ENCODE peak calls at places on chromosomes 16 and 17, in six cellular contexts. One of them, this sample, is unnamed.

GRCh38 chr16:84933774-84934571 is 77.4 kb downstream of the ZDHHC7 start:
- DNase-seq in Peyer's patch: peak
- DNase-seq in fibroblast of pulmonary artery: no peak
- DNase-seq in GM12878: no peak
- DNase-seq in sigmoid colon: peak
- DNase-seq in cardiac muscle cell: peak
- DNase-seq in this sample: peak

GRCh38 chr17:18993876-18994275 is 10.7 kb downstream of the FAM83G start:
- DNase-seq in sigmoid colon: no peak
- DNase-seq in Peyer's patch: no peak
- DNase-seq in cardiac muscle cell: peak
- DNase-seq in fibroblast of pulmonary artery: peak
- DNase-seq in GM12878: no peak
- DNase-seq in this sample: no peak

GRCh38 chr16:82260212-82260795 is 90.3 kb upstream of the MPHOSPH6 start:
- DNase-seq in GM12878: no peak
- DNase-seq in fibroblast of pulmonary artery: peak
- DNase-seq in sigmoid colon: no peak
- DNase-seq in cardiac muscle cell: peak
- DNase-seq in Peyer's patch: no peak
- DNase-seq in this sample: no peak

GRCh38 chr16:31471875-31472558 is at the start of gene TGFB1I1:
- DNase-seq in GM12878: no peak
- DNase-seq in sigmoid colon: peak
- DNase-seq in cardiac muscle cell: peak
- DNase-seq in fibroblast of pulmonary artery: peak
- DNase-seq in Peyer's patch: peak
- DNase-seq in this sample: peak

GRCh38 chr17:35795007-35795870 is at the start of gene MMP28:
- DNase-seq in sigmoid colon: no peak
- DNase-seq in Peyer's patch: peak
- DNase-seq in fibroblast of pulmonary artery: no peak
- DNase-seq in GM12878: no peak
- DNase-seq in cardiac muscle cell: peak
- DNase-seq in this sample: no peak

GRCh38 chr17:17206913-17207368 is 808 bp upstream of the PLD6 start:
- DNase-seq in sigmoid colon: no peak
- DNase-seq in GM12878: no peak
- DNase-seq in Peyer's patch: no peak
- DNase-seq in fibroblast of pulmonary artery: no peak
- DNase-seq in cardiac muscle cell: no peak
- DNase-seq in this sample: no peak

GRCh38 chr17:77999413-78000173 is 41.1 kb downstream of the TNRC6C start:
- DNase-seq in sigmoid colon: no peak
- DNase-seq in GM12878: no peak
- DNase-seq in Peyer's patch: no peak
- DNase-seq in cardiac muscle cell: peak
- DNase-seq in fibroblast of pulmonary artery: peak
- DNase-seq in this sample: no peak

GRCh38 chr17:28760987-28761562 is 17.3 kb downstream of the TRAF4 start:
- DNase-seq in cardiac muscle cell: peak
- DNase-seq in fibroblast of pulmonary artery: peak
- DNase-seq in sigmoid colon: peak
- DNase-seq in Peyer's patch: peak
- DNase-seq in GM12878: no peak
- DNase-seq in this sample: no peak

GRCh38 chr17:51612692-51613091 is 352.3 kb downstream of the UTP18 start:
- DNase-seq in fibroblast of pulmonary artery: no peak
- DNase-seq in sigmoid colon: no peak
- DNase-seq in Peyer's patch: no peak
- DNase-seq in cardiac muscle cell: no peak
- DNase-seq in GM12878: no peak
- DNase-seq in this sample: no peak

GRCh38 chr16:53901396-53901795 is 197.4 kb downstream of the FTO start:
- DNase-seq in fibroblast of pulmonary artery: no peak
- DNase-seq in Peyer's patch: no peak
- DNase-seq in GM12878: no peak
- DNase-seq in sigmoid colon: no peak
- DNase-seq in cardiac muscle cell: no peak
- DNase-seq in this sample: no peak

GRCh38 chr16:87099001-87099740 is 218.0 kb downstream of the C16orf95 start:
- DNase-seq in cardiac muscle cell: no peak
- DNase-seq in GM12878: no peak
- DNase-seq in sigmoid colon: no peak
- DNase-seq in fibroblast of pulmonary artery: no peak
- DNase-seq in Peyer's patch: no peak
- DNase-seq in this sample: peak

GRCh38 chr17:40515491-40516041 is 14.1 kb upstream of the TNS4 start:
- DNase-seq in sigmoid colon: peak
- DNase-seq in Peyer's patch: peak
- DNase-seq in fibroblast of pulmonary artery: no peak
- DNase-seq in GM12878: no peak
- DNase-seq in cardiac muscle cell: no peak
- DNase-seq in this sample: peak

GRCh38 chr17:48258317-48258716 is 150.8 kb downstream of the SNX11 start:
- DNase-seq in Peyer's patch: no peak
- DNase-seq in sigmoid colon: no peak
- DNase-seq in cardiac muscle cell: no peak
- DNase-seq in fibroblast of pulmonary artery: no peak
- DNase-seq in GM12878: no peak
- DNase-seq in this sample: no peak

GRCh38 chr16:70158261-70158939 is 15.2 kb upstream of the CLEC18C start:
- DNase-seq in GM12878: no peak
- DNase-seq in Peyer's patch: no peak
- DNase-seq in cardiac muscle cell: no peak
- DNase-seq in fibroblast of pulmonary artery: no peak
- DNase-seq in sigmoid colon: no peak
- DNase-seq in this sample: no peak

DNA sequence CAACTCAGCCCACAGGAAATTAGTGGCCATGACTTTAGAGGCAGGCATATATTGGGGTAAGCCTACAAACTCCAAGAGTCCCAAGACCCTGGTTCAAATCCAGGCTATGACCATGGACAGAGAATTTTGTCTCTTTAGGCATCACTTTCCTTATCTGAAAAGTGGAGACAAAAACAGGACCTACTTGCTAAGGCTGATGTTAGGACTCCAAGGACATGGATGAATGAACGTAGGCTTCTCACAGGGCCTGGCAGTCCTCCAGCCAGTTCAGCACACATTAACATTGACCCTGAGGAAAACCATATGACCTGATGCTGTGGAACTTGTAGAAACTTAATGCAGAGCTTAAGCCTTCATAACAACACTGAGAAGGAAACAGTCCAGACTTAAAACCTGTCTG is 1.4 kb downstream of the FKBP10 start:
- DNase-seq in cardiac muscle cell: peak
- DNase-seq in fibroblast of pulmonary artery: peak
- DNase-seq in Peyer's patch: no peak
- DNase-seq in sigmoid colon: no peak
- DNase-seq in GM12878: no peak
- DNase-seq in this sample: no peak
- H3K4me3 ChIP-seq in cardiac muscle cell: peak
- H3K4me3 ChIP-seq in fibroblast of pulmonary artery: peak
- H3K4me3 ChIP-seq in Peyer's patch: no peak
- H3K4me3 ChIP-seq in sigmoid colon: no peak
- H3K4me3 ChIP-seq in GM12878: no peak
- H3K4me3 ChIP-seq in this sample: peak

GRCh38 chr16:5056347-5056746 is 9.4 kb downstream of the C16orf89 start:
- DNase-seq in GM12878: no peak
- DNase-seq in cardiac muscle cell: peak
- DNase-seq in Peyer's patch: no peak
- DNase-seq in fibroblast of pulmonary artery: no peak
- DNase-seq in sigmoid colon: no peak
- DNase-seq in this sample: no peak
- TF ChIP-seq CTCF in GM12878: peak
- TF ChIP-seq CTCF in cardiac muscle cell: peak
- TF ChIP-seq CTCF in Peyer's patch: peak
- TF ChIP-seq CTCF in fibroblast of pulmonary artery: peak
- TF ChIP-seq CTCF in sigmoid colon: no peak
- TF ChIP-seq CTCF in this sample: no peak

GRCh38 chr16:27730703-27731220 is 180.8 kb downstream of the KATNIP start:
- DNase-seq in sigmoid colon: no peak
- DNase-seq in Peyer's patch: no peak
- DNase-seq in cardiac muscle cell: no peak
- DNase-seq in GM12878: no peak
- DNase-seq in fibroblast of pulmonary artery: no peak
- DNase-seq in this sample: no peak
- H3K4me3 ChIP-seq in sigmoid colon: no peak
- H3K4me3 ChIP-seq in Peyer's patch: no peak
- H3K4me3 ChIP-seq in cardiac muscle cell: no peak
- H3K4me3 ChIP-seq in GM12878: no peak
- H3K4me3 ChIP-seq in fibroblast of pulmonary artery: no peak
- H3K4me3 ChIP-seq in this sample: no peak

GRCh38 chr16:47460755-47461597 is at the start of the genes ITFG1 and PHKB:
- DNase-seq in GM12878: peak
- DNase-seq in Peyer's patch: peak
- DNase-seq in fibroblast of pulmonary artery: peak
- DNase-seq in cardiac muscle cell: peak
- DNase-seq in sigmoid colon: peak
- DNase-seq in this sample: peak
- TF ChIP-seq CTCF in GM12878: peak
- TF ChIP-seq CTCF in Peyer's patch: peak
- TF ChIP-seq CTCF in fibroblast of pulmonary artery: no peak
- TF ChIP-seq CTCF in cardiac muscle cell: peak
- TF ChIP-seq CTCF in sigmoid colon: no peak
- TF ChIP-seq CTCF in this sample: no peak

GRCh38 chr17:80566054-80566400 is 21.4 kb downstream of the RPTOR start:
- DNase-seq in GM12878: no peak
- DNase-seq in Peyer's patch: no peak
- DNase-seq in cardiac muscle cell: no peak
- DNase-seq in sigmoid colon: no peak
- DNase-seq in fibroblast of pulmonary artery: no peak
- DNase-seq in this sample: no peak
- H3K4me3 ChIP-seq in GM12878: no peak
- H3K4me3 ChIP-seq in Peyer's patch: no peak
- H3K4me3 ChIP-seq in cardiac muscle cell: no peak
- H3K4me3 ChIP-seq in sigmoid colon: no peak
- H3K4me3 ChIP-seq in fibroblast of pulmonary artery: no peak
- H3K4me3 ChIP-seq in this sample: no peak

DNA sequence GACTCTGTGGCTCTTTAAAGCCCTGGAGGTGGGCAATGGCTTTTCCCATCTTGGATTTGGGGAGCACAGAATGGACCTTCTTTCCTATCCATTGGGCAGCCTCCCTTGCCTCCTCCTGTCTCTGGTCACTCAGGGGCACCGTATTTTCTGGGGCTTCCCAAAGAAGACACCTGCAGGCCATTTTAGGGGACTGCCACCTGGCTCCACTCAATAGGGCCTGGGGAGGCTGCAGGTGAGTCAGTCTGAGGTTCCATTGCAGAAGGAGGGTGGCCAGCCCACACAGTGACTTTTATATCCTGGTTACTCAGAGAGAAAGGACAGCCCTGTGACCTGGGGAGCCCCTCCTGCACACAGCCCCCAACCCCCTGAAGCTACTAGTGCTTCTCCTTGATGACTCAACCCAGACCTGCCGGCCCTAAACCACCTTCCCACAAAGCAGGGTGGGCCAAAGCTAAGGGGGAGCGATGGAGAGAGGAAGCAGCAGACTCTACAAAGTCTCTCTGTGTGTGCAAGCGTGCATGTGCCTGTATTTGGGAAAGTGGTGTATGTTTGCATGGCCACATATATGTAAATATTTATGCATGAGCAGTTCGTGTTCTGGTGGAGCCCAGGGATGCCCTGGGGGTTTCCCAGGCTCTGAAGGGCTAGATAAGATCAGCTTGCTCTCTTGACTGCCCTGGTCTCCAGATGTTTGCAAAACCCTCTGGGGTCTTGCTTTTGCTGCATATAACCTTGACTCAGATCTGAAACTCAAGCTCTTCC is 5.0 kb downstream of the CX3CL1 start:
- DNase-seq in sigmoid colon: no peak
- DNase-seq in fibroblast of pulmonary artery: no peak
- DNase-seq in Peyer's patch: no peak
- DNase-seq in GM12878: peak
- DNase-seq in cardiac muscle cell: peak
- DNase-seq in this sample: no peak
- TF ChIP-seq CTCF in sigmoid colon: no peak
- TF ChIP-seq CTCF in fibroblast of pulmonary artery: no peak
- TF ChIP-seq CTCF in Peyer's patch: no peak
- TF ChIP-seq CTCF in GM12878: peak
- TF ChIP-seq CTCF in cardiac muscle cell: no peak
- TF ChIP-seq CTCF in this sample: no peak

GRCh38 chr17:75091855-75092327 is 4.1 kb downstream of the SLC16A5 start:
- DNase-seq in GM12878: no peak
- DNase-seq in Peyer's patch: peak
- DNase-seq in cardiac muscle cell: no peak
- DNase-seq in sigmoid colon: no peak
- DNase-seq in fibroblast of pulmonary artery: no peak
- DNase-seq in this sample: no peak

GRCh38 chr17:75093543-75094158 is 5.9 kb downstream of the SLC16A5 start:
- DNase-seq in sigmoid colon: no peak
- DNase-seq in Peyer's patch: no peak
- DNase-seq in cardiac muscle cell: no peak
- DNase-seq in GM12878: no peak
- DNase-seq in fibroblast of pulmonary artery: no peak
- DNase-seq in this sample: no peak

GRCh38 chr17:75088902-75089417 is 1.2 kb downstream of the SLC16A5 start:
- DNase-seq in sigmoid colon: no peak
- DNase-seq in Peyer's patch: peak
- DNase-seq in fibroblast of pulmonary artery: no peak
- DNase-seq in GM12878: no peak
- DNase-seq in cardiac muscle cell: no peak
- DNase-seq in this sample: no peak

GRCh38 chr17:75088465-75088895 is 726 bp downstream of the SLC16A5 start:
- DNase-seq in fibroblast of pulmonary artery: no peak
- DNase-seq in GM12878: no peak
- DNase-seq in Peyer's patch: no peak
- DNase-seq in sigmoid colon: no peak
- DNase-seq in cardiac muscle cell: no peak
- DNase-seq in this sample: no peak

GRCh38 chr17:75090871-75091854 is 3.4 kb downstream of the SLC16A5 start:
- DNase-seq in GM12878: no peak
- DNase-seq in sigmoid colon: no peak
- DNase-seq in Peyer's patch: peak
- DNase-seq in cardiac muscle cell: no peak
- DNase-seq in fibroblast of pulmonary artery: no peak
- DNase-seq in this sample: no peak
- H3K4me3 ChIP-seq in GM12878: no peak
- H3K4me3 ChIP-seq in sigmoid colon: no peak
- H3K4me3 ChIP-seq in Peyer's patch: peak
- H3K4me3 ChIP-seq in cardiac muscle cell: no peak
- H3K4me3 ChIP-seq in fibroblast of pulmonary artery: no peak
- H3K4me3 ChIP-seq in this sample: no peak

GRCh38 chr17:30378191-30378796 is 433 bp upstream of the CPD start:
- DNase-seq in cardiac muscle cell: peak
- DNase-seq in Peyer's patch: peak
- DNase-seq in fibroblast of pulmonary artery: peak
- DNase-seq in sigmoid colon: peak
- DNase-seq in GM12878: no peak
- DNase-seq in this sample: no peak
- TF ChIP-seq CTCF in cardiac muscle cell: no peak
- TF ChIP-seq CTCF in Peyer's patch: no peak
- TF ChIP-seq CTCF in fibroblast of pulmonary artery: no peak
- TF ChIP-seq CTCF in sigmoid colon: no peak
- TF ChIP-seq CTCF in GM12878: no peak
- TF ChIP-seq CTCF in this sample: no peak

This sample was measured in coronary artery.